ENCODE peak calls at places on chromosome 21, in six cellular contexts. O, U, H, V, D and E are unnamed samples.
A peak's percentile ranks its signal among the peaks of the same experiment; 100 is the strongest.

GRCh38 chr21:34132905-34133304 is 59.5 kb downstream of the MRPS6 start:
- DNase-seq in O (no peak), U (no peak), H (no peak), V (no peak), D (no peak), E (no peak)

GRCh38 chr21:33383056-33383888 is 19.9 kb upstream of the IFNGR2 start:
- DNase-seq in O (peak; percentile 41), U (no peak), H (peak; percentile 51), V (no peak), D (peak; percentile 74), E (peak; percentile 70)

GRCh38 chr21:41669533-41669830 is 97.4 kb downstream of the RIPK4 start:
- DNase-seq in O (no peak), U (no peak), H (no peak), V (no peak), D (no peak), E (no peak)

GRCh38 chr21:18164483-18164882 is 80.2 kb upstream of the CHODL start:
- DNase-seq in O (no peak), U (no peak), H (no peak), V (no peak), D (no peak), E (no peak)

GRCh38 chr21:36129219-36129618 is 5.7 kb upstream of the CBR3 start:
- DNase-seq in O (no peak), U (no peak), H (no peak), V (no peak), D (no peak), E (no peak)

GRCh38 chr21:29184047-29184446 is 53.6 kb downstream of the MAP3K7CL start:
- DNase-seq in O (no peak), U (no peak), H (no peak), V (no peak), D (no peak), E (no peak)

GRCh38 chr21:18384771-18385170 is 18.8 kb downstream of the TMPRSS15 start:
- DNase-seq in O (no peak), U (peak; percentile 3), H (no peak), V (no peak), D (peak; percentile 1), E (no peak)

GRCh38 chr21:43337901-43338655 is 88.9 kb downstream of the SIK1 start:
- DNase-seq in O (no peak), U (no peak), H (no peak), V (no peak), D (no peak), E (no peak)

GRCh38 chr21:26966360-26966977 is 419 bp downstream of the ADAMTS5 start:
- DNase-seq in O (no peak), U (no peak), H (no peak), V (no peak), D (peak; percentile 24), E (no peak)

GRCh38 chr21:44291078-44291935 is 5.6 kb downstream of the AIRE start:
- DNase-seq in O (no peak), U (no peak), H (no peak), V (no peak), D (no peak), E (no peak)

GRCh38 chr21:15659768-15660423 is 69.9 kb upstream of the USP25 start:
- DNase-seq in O (no peak), U (peak; percentile 51), H (no peak), V (no peak), D (no peak), E (no peak)

GRCh38 chr21:26709090-26709489 is 136.0 kb upstream of the CYYR1 start:
- DNase-seq in O (no peak), U (no peak), H (no peak), V (no peak), D (no peak), E (no peak)

GRCh38 chr21:46184625-46185555 is 631 bp upstream of the SPATC1L start:
- DNase-seq in O (peak; percentile 49), U (peak; percentile 67), H (peak; percentile 42), V (peak; percentile 74), D (peak; percentile 96), E (peak; percentile 82)

GRCh38 chr21:17406202-17406601 is 106.6 kb upstream of the CXADR start:
- DNase-seq in O (no peak), U (no peak), H (no peak), V (no peak), D (no peak), E (no peak)

GRCh38 chr21:16372546-16372945 is 642.8 kb downstream of the USP25 start:
- DNase-seq in O (no peak), U (no peak), H (no peak), V (no peak), D (no peak), E (no peak)

GRCh38 chr21:36835383-36835795 is 131.1 kb downstream of the HLCS start:
- DNase-seq in O (no peak), U (peak; percentile 78), H (no peak), V (no peak), D (no peak), E (no peak)

GRCh38 chr21:40845621-40846020 is 1.3 kb downstream of the DSCAM start:
- DNase-seq in O (no peak), U (no peak), H (no peak), V (no peak), D (no peak), E (no peak)

GRCh38 chr21:35952651-35953340 is 107.5 kb downstream of the SETD4 start:
- DNase-seq in O (no peak), U (no peak), H (no peak), V (no peak), D (no peak), E (no peak)

GRCh38 chr21:35284199-35284598 is 235.1 kb upstream of the RUNX1 start:
- DNase-seq in O (no peak), U (no peak), H (no peak), V (no peak), D (peak; percentile 54), E (no peak)

GRCh38 chr21:46005481-46005881 is 23.9 kb downstream of the COL6A1 start:
- DNase-seq in O (no peak), U (no peak), H (no peak), V (no peak), D (no peak), E (no peak)

GRCh38 chr21:42721341-42721824 is 68.0 kb downstream of the PDE9A start:
- DNase-seq in O (no peak), U (peak; percentile 86), H (no peak), V (no peak), D (peak; percentile 53), E (no peak)

GRCh38 chr21:30567617-30568016 is 6.5 kb upstream of the KRTAP19-7 start:
- DNase-seq in O (no peak), U (peak; percentile 52), H (no peak), V (no peak), D (no peak), E (no peak)

GRCh38 chr21:31948681-31949080 is 75.9 kb downstream of the HUNK start:
- DNase-seq in O (no peak), U (no peak), H (no peak), V (no peak), D (no peak), E (no peak)

GRCh38 chr21:20617130-20617529 is 381.1 kb upstream of the NCAM2 start:
- DNase-seq in O (no peak), U (no peak), H (no peak), V (no peak), D (no peak), E (no peak)

GRCh38 chr21:26007911-26008579 is 162.5 kb downstream of the APP start:
- DNase-seq in O (no peak), U (no peak), H (no peak), V (no peak), D (peak; percentile 41), E (no peak)

GRCh38 chr21:44709426-44710293 is 1.7 kb downstream of the TSPEAR start:
- DNase-seq in O (no peak), U (no peak), H (no peak), V (no peak), D (no peak), E (peak; percentile 44)

GRCh38 chr21:15631342-15631741 is 98.4 kb upstream of the USP25 start:
- DNase-seq in O (peak; percentile 11), U (no peak), H (no peak), V (no peak), D (peak; percentile 67), E (no peak)

GRCh38 chr21:30044447-30045064 is 104.8 kb upstream of the GRIK1 start:
- DNase-seq in O (no peak), U (peak; percentile 10), H (no peak), V (no peak), D (peak; percentile 45), E (no peak)

GRCh38 chr21:21114456-21114855 is 116.2 kb downstream of the NCAM2 start:
- DNase-seq in O (no peak), U (no peak), H (no peak), V (no peak), D (no peak), E (no peak)

GRCh38 chr21:42833439-42833815 is 45.9 kb downstream of the WDR4 start:
- DNase-seq in O (no peak), U (no peak), H (peak; percentile 49), V (no peak), D (peak; percentile 12), E (peak; percentile 59)

GRCh38 chr21:42654913-42655796 is 1.7 kb downstream of the PDE9A start:
- DNase-seq in O (no peak), U (no peak), H (no peak), V (no peak), D (no peak), E (no peak)